ENCODE peak calls at places on chromosomes 5 and 9, in ten cellular contexts. P, D, I, W, R, V, N, H, K and B are unnamed samples.

GRCh38 chr9:97856857-97857602 is 4.0 kb downstream of the FOXE1 start:
- DNase-seq in P (no peak), D (no peak), I (no peak), W (no peak), R (no peak), V (no peak), N (no peak), H (no peak), K (no peak), B (no peak)

GRCh38 chr5:96537386-96537785 is 104.3 kb upstream of the PCSK1 start:
- DNase-seq in P (no peak), D (peak), I (no peak), W (peak), R (no peak), V (peak), N (no peak), H (no peak), K (no peak), B (no peak)

GRCh38 chr9:112544477-112544876 is 57.9 kb downstream of the KIAA1958 start:
- DNase-seq in P (no peak), D (peak), I (no peak), W (no peak), R (no peak), V (no peak), N (no peak), H (no peak), K (no peak), B (no peak)

GRCh38 chr5:148933903-148934432 is 107.6 kb downstream of the ADRB2 start:
- DNase-seq in P (no peak), D (no peak), I (no peak), W (no peak), R (no peak), V (no peak), N (no peak), H (no peak), K (no peak), B (no peak)

GRCh38 chr5:79850316-79850822 is 140.7 kb downstream of the MTX3 start:
- DNase-seq in P (no peak), D (no peak), I (no peak), W (no peak), R (no peak), V (no peak), N (no peak), H (no peak), K (no peak), B (no peak)

GRCh38 chr5:28850320-28850921 is 1812.0 kb upstream of the CDH9 start:
- DNase-seq in P (no peak), D (peak), I (no peak), W (no peak), R (no peak), V (no peak), N (no peak), H (no peak), K (no peak), B (no peak)

GRCh38 chr9:91445135-91445534 is 21.5 kb upstream of the NFIL3 start:
- DNase-seq in P (no peak), D (no peak), I (no peak), W (no peak), R (no peak), V (no peak), N (no peak), H (no peak), K (no peak), B (no peak)

GRCh38 chr9:109085510-109085909 is 34.2 kb downstream of the TMEM245 start:
- DNase-seq in P (no peak), D (no peak), I (no peak), W (no peak), R (no peak), V (no peak), N (no peak), H (no peak), K (no peak), B (no peak)

GRCh38 chr5:131377785-131378325 is 114.0 kb downstream of the CDC42SE2 start:
- DNase-seq in P (no peak), D (peak), I (no peak), W (no peak), R (no peak), V (peak), N (no peak), H (no peak), K (no peak), B (no peak)

GRCh38 chr5:16679863-16680262 is 63.1 kb upstream of the RETREG1 start:
- DNase-seq in P (no peak), D (no peak), I (no peak), W (no peak), R (no peak), V (no peak), N (no peak), H (no peak), K (no peak), B (no peak)

GRCh38 chr5:156359452-156359851 is 32.5 kb downstream of the SGCD start:
- DNase-seq in P (no peak), D (peak), I (no peak), W (no peak), R (no peak), V (peak), N (no peak), H (no peak), K (no peak), B (no peak)

GRCh38 chr5:58009754-58010153 is 450.1 kb downstream of the PLK2 start:
- DNase-seq in P (no peak), D (no peak), I (no peak), W (no peak), R (no peak), V (no peak), N (no peak), H (no peak), K (no peak), B (no peak)

GRCh38 chr5:154444559-154445421 is 1.0 kb upstream of the SAP30L start:
- DNase-seq in P (no peak), D (no peak), I (no peak), W (peak), R (peak), V (no peak), N (no peak), H (peak), K (no peak), B (no peak)

GRCh38 chr5:133247881-133248642 is 196.2 kb downstream of the HSPA4 start:
- DNase-seq in P (no peak), D (peak), I (no peak), W (peak), R (peak), V (no peak), N (no peak), H (no peak), K (no peak), B (no peak)

GRCh38 chr5:115309751-115310370 is 13.4 kb upstream of the CCDC112 start:
- DNase-seq in P (no peak), D (peak), I (no peak), W (peak), R (no peak), V (no peak), N (no peak), H (no peak), K (no peak), B (no peak)

GRCh38 chr5:172910828-172911627 is 48.2 kb upstream of the RPL26L1 start:
- DNase-seq in P (peak), D (peak), I (no peak), W (peak), R (no peak), V (no peak), N (peak), H (peak), K (peak), B (peak)

GRCh38 chr5:16564468-16564867 is 52.3 kb downstream of the RETREG1 start:
- DNase-seq in P (no peak), D (no peak), I (no peak), W (no peak), R (no peak), V (no peak), N (no peak), H (no peak), K (no peak), B (no peak)

GRCh38 chr5:152634596-152634995 is 229.5 kb upstream of the NMUR2 start:
- DNase-seq in P (no peak), D (peak), I (no peak), W (no peak), R (peak), V (no peak), N (no peak), H (no peak), K (no peak), B (no peak)

GRCh38 chr5:160152287-160152686 is 33.0 kb upstream of the PWWP2A start:
- DNase-seq in P (no peak), D (no peak), I (no peak), W (no peak), R (no peak), V (no peak), N (no peak), H (no peak), K (no peak), B (no peak)

GRCh38 chr5:128763324-128763723 is 202.0 kb upstream of the SLC27A6 start:
- DNase-seq in P (no peak), D (no peak), I (no peak), W (no peak), R (no peak), V (no peak), N (no peak), H (no peak), K (peak), B (no peak)

GRCh38 chr9:76296561-76297276 is 97.5 kb downstream of the RFK start:
- DNase-seq in P (no peak), D (no peak), I (no peak), W (no peak), R (no peak), V (no peak), N (no peak), H (no peak), K (no peak), B (no peak)